ENCODE peak calls at places on chromosome 13, in four cellular contexts. Y is GM12878, Q is SK-N-SH, X is K562. H is an unnamed sample.

GRCh38 chr13:59837101-59837500 is 326.6 kb downstream of the DIAPH3 start:
- DNase-seq in Y (no peak), X (no peak), Q (no peak), H (no peak)

GRCh38 chr13:95124959-95125358 is 176.3 kb downstream of the ABCC4 start:
- DNase-seq in Q (no peak), X (no peak), Y (no peak), H (no peak)

GRCh38 chr13:113157929-113158747 is at the start of gene PROZ:
- DNase-seq in X (no peak), Y (no peak), Q (no peak), H (peak; percentile 67)

GRCh38 chr13:40624338-40624737 is 42.1 kb downstream of the FOXO1 start:
- DNase-seq in X (no peak), Y (no peak), Q (peak; percentile 7), H (no peak)

GRCh38 chr13:49052801-49053200 is 77.1 kb downstream of the FNDC3A start:
- DNase-seq in X (no peak), Y (no peak), Q (no peak), H (no peak)

GRCh38 chr13:37621811-37622361 is 23.3 kb upstream of the POSTN start:
- DNase-seq in X (no peak), Q (no peak), Y (no peak), H (no peak)

GRCh38 chr13:98489446-98490194 is 87.3 kb downstream of the STK24 start:
- DNase-seq in X (no peak), Q (peak; percentile 52), Y (no peak), H (no peak)

GRCh38 chr13:36533806-36534205 is 101.5 kb downstream of the CCNA1 start:
- DNase-seq in Y (no peak), X (no peak), Q (no peak), H (no peak)

GRCh38 chr13:59269476-59269875 is 894.3 kb downstream of the DIAPH3 start:
- DNase-seq in Y (no peak), X (no peak), Q (no peak), H (no peak)

GRCh38 chr13:111852701-111853100 is 214.2 kb upstream of the SOX1 start:
- DNase-seq in X (no peak), Q (no peak), Y (no peak), H (no peak)
- TF ChIP-seq FOXM1 in X (no peak), Q (no peak), Y (no peak), H (no peak)

GRCh38 chr13:28220166-28220565 is 81.8 kb downstream of the PAN3 start:
- DNase-seq in Q (no peak), Y (no peak), X (no peak), H (no peak)
- TF ChIP-seq ZBTB33 in Q (no peak), Y (no peak), X (no peak), H (no peak)

GRCh38 chr13:50810998-50811397 is 32.5 kb downstream of the DLEU7 start:
- DNase-seq in Q (no peak), X (no peak), Y (peak; percentile 76), H (no peak)
- TF ChIP-seq MAX in Q (no peak), X (no peak), Y (no peak), H (no peak)

GRCh38 chr13:73676550-73677040 is 457.6 kb downstream of the KLF12 start:
- DNase-seq in Y (no peak), Q (no peak), X (no peak), H (no peak)

GRCh38 chr13:73673931-73674330 is 460.3 kb downstream of the KLF12 start:
- DNase-seq in Q (no peak), Y (no peak), X (no peak), H (no peak)

GRCh38 chr13:73671011-73671410 is 463.2 kb downstream of the KLF12 start:
- DNase-seq in X (no peak), Q (no peak), Y (no peak), H (no peak)

GRCh38 chr13:73677041-73677589 is 457.1 kb downstream of the KLF12 start:
- DNase-seq in Q (no peak), Y (no peak), X (no peak), H (no peak)

GRCh38 chr13:73672492-73672891 is 461.7 kb downstream of the KLF12 start:
- DNase-seq in Q (no peak), X (no peak), Y (no peak), H (peak; percentile 2)
- TF ChIP-seq FOXM1 in Q (no peak), X (no peak), Y (no peak), H (no peak)

GRCh38 chr13:45353895-45354294 is 12.9 kb upstream of the TPT1 start:
- DNase-seq in Q (no peak), X (no peak), Y (no peak), H (no peak)

GRCh38 chr13:45362939-45363338 is 22.0 kb upstream of the TPT1 start:
- DNase-seq in Q (no peak), X (peak; percentile 53), Y (no peak), H (peak; percentile 25)

GRCh38 chr13:45352031-45352430 is 11.0 kb upstream of the TPT1 start:
- DNase-seq in Y (no peak), X (no peak), Q (no peak), H (no peak)

GRCh38 chr13:45361596-45362206 is 20.7 kb upstream of the TPT1 start:
- DNase-seq in Y (no peak), Q (no peak), X (peak; percentile 34), H (no peak)

DNA sequence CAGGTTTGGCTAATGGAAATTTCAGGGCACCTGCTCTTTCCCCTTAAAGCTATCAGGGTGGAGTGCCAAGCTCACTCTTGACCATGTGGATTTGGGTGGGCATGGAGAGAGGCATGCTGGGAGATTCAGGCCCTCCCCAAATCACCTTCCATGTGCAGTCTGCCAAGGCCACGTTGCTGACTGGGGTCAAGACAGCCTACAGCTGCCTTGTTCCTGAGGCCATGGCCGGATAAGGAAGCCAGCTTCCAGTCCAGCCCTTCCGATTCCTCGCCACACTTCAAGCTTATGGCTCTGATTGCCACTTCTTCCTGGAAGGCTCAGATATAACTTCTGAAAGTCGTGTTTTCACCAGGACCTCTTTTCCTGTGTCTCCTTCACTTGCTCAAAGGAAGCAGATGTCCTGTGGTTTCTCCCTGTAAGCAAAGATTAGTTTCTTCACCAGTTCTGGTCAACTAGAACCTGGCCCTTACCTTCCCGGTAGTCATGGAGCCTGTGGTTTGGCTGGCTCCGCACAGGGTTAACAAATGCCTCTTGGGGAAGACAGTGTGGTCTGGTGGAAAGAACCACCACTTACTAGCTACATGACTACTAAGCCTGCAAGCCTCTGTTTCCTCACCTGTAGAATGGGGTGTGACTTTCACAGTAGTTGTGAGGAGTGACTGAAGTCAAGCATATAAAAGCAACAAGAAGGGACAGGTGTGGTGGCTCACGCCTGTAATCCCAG is 16.1 kb upstream of the TPT1 start:
- DNase-seq in X (no peak), Q (no peak), Y (no peak), H (no peak)
- TF ChIP-seq ZBTB33 in X (no peak), Q (no peak), Y (no peak), H (no peak)

GRCh38 chr13:33383724-33384577 is 98.4 kb upstream of the STARD13 start:
- DNase-seq in X (no peak), Y (no peak), Q (no peak), H (no peak)
- TF ChIP-seq MAX in X (no peak), Y (no peak), Q (no peak), H (no peak)

DNA sequence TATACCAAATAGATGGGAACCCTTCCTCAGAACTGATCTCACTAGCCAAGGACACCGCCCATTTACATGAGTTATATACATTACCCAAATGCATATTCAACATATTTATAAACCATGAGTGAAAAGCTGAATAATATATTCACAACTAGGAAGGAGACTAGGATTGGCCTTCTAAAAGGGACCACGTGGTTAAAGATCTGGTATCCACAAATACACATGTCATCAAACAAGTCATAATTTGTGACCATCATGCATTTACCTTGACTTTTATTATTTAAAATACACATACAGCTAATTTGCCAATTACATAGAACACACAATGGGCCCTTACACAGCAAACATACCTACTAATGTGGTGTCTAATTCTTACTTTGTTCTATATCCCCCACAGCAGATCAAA is 49.2 kb downstream of the ENOX1 start:
- DNase-seq in Y (no peak), Q (no peak), X (no peak), H (no peak)
- TF ChIP-seq FOXM1 in Y (no peak), Q (no peak), X (no peak), H (no peak)

H was measured in HepG2.